ENCODE peak calls at places on chromosomes 2 and 18, in five cellular contexts. S, F, B, Q and A are unnamed samples.
A peak's percentile ranks its signal among the peaks of the same experiment; 100 is the strongest.

GRCh38 chr2:152335851-152336102 is 803 bp downstream of the FMNL2 start:
- DNase-seq in B (no peak), F (no peak), Q (no peak), S (no peak), A (no peak)

GRCh38 chr2:98909381-98910211 is 26.4 kb downstream of the CRACDL start:
- DNase-seq in Q (no peak), B (peak; percentile 79), S (no peak), F (peak; percentile 87), A (no peak)

GRCh38 chr2:145123606-145124005 is 603.7 kb upstream of the ZEB2 start:
- DNase-seq in Q (no peak), F (no peak), B (peak; percentile 19), S (peak; percentile 75), A (peak; percentile 44)

GRCh38 chr2:234957533-234958135 is 5.8 kb downstream of the SH3BP4 start:
- DNase-seq in F (peak; percentile 88), B (peak; percentile 83), S (no peak), Q (no peak), A (no peak)

GRCh38 chr2:100106460-100106859 is 35.9 kb downstream of the AFF3 start:
- DNase-seq in S (peak; percentile 31), F (no peak), B (no peak), Q (no peak), A (no peak)

GRCh38 chr2:176126929-176127768 is 2.4 kb upstream of the HOXD8 start:
- DNase-seq in B (peak; percentile 47), S (peak; percentile 70), Q (no peak), F (peak; percentile 78), A (peak; percentile 68)

GRCh38 chr2:10123281-10123680 is 742 bp downstream of the RRM2 start:
- DNase-seq in F (no peak), Q (no peak), S (no peak), B (no peak), A (no peak)

GRCh38 chr2:80393996-80394395 is 89.4 kb upstream of the LRRTM1 start:
- DNase-seq in S (no peak), F (no peak), Q (no peak), B (no peak), A (no peak)

GRCh38 chr2:20664071-20664390 is 2.9 kb upstream of the GDF7 start:
- DNase-seq in B (no peak), F (no peak), S (no peak), Q (no peak), A (peak; percentile 25)

GRCh38 chr18:9760641-9761040 is 52.5 kb downstream of the RAB31 start:
- DNase-seq in F (no peak), B (no peak), Q (no peak), S (no peak), A (no peak)

GRCh38 chr18:40867452-40867851 is 1087.6 kb upstream of the PIK3C3 start:
- DNase-seq in S (no peak), F (peak; percentile 46), B (peak; percentile 41), Q (no peak), A (no peak)

GRCh38 chr2:98457045-98457696 is 12.5 kb downstream of the INPP4A start:
- DNase-seq in B (peak; percentile 89), Q (peak; percentile 73), F (peak; percentile 88), S (no peak), A (no peak)

GRCh38 chr2:44944102-44944951 is 2.8 kb downstream of the SIX3 start:
- DNase-seq in B (no peak), S (no peak), Q (no peak), F (no peak), A (no peak)

GRCh38 chr18:31857516-31858106 is 85.3 kb downstream of the TRAPPC8 start:
- DNase-seq in F (no peak), B (no peak), S (no peak), Q (no peak), A (no peak)

GRCh38 chr2:49714433-49714832 is 560.1 kb upstream of the FSHR start:
- DNase-seq in B (no peak), S (no peak), Q (no peak), F (no peak), A (no peak)

GRCh38 chr2:68995911-68996310 is 17.1 kb upstream of the ANTXR1 start:
- DNase-seq in Q (no peak), S (no peak), F (no peak), B (no peak), A (no peak)

GRCh38 chr2:143513081-143513480 is 383.9 kb downstream of the ARHGAP15 start:
- DNase-seq in S (peak; percentile 19), B (peak; percentile 70), Q (peak; percentile 47), F (peak; percentile 30), A (no peak)

GRCh38 chr2:207012461-207012860 is 73.1 kb downstream of the CPO start:
- DNase-seq in F (peak; percentile 75), S (no peak), B (peak; percentile 26), Q (no peak), A (no peak)

GRCh38 chr18:7809455-7809854 is 242.3 kb downstream of the PTPRM start:
- DNase-seq in B (no peak), S (no peak), Q (no peak), F (no peak), A (no peak)

GRCh38 chr2:149740490-149740889 is 152.9 kb upstream of the MMADHC start:
- DNase-seq in Q (no peak), B (no peak), F (no peak), S (no peak), A (no peak)

GRCh38 chr2:3741867-3742602 is 38.7 kb downstream of the DCDC2C start:
- DNase-seq in F (no peak), S (no peak), B (no peak), Q (no peak), A (peak; percentile 3)

GRCh38 chr2:127619901-127620705 is 25.9 kb upstream of the GPR17 start:
- DNase-seq in F (peak; percentile 55), Q (no peak), S (no peak), B (no peak), A (peak; percentile 32)

GRCh38 chr2:99031991-99032390 is 96.0 kb upstream of the CRACDL start:
- DNase-seq in B (no peak), S (no peak), F (no peak), Q (no peak), A (no peak)

GRCh38 chr2:55587-56448 is 9.5 kb upstream of the FAM110C start:
- DNase-seq in Q (no peak), S (no peak), B (no peak), F (no peak), A (no peak)